ENCODE peak calls at places on chromosome 5, in eight cellular contexts. One of them, this sample, is unnamed.

GRCh38 chr5:94467560-94468504 is 150.6 kb downstream of the KIAA0825 start:
- DNase-seq in spleen: no peak
- DNase-seq in Panc1: no peak
- DNase-seq in upper lobe of left lung: no peak
- DNase-seq in suprapubic skin: no peak
- DNase-seq in GM23338: no peak
- DNase-seq in HCT116: no peak
- DNase-seq in sigmoid colon: no peak
- DNase-seq in this sample: no peak

GRCh38 chr5:139877129-139877597 is 81.6 kb downstream of the PSD2 start:
- DNase-seq in HCT116: peak
- DNase-seq in Panc1: no peak
- DNase-seq in sigmoid colon: no peak
- DNase-seq in suprapubic skin: no peak
- DNase-seq in upper lobe of left lung: no peak
- DNase-seq in spleen: no peak
- DNase-seq in GM23338: peak
- DNase-seq in this sample: no peak

GRCh38 chr5:127307868-127308267 is 17.3 kb downstream of the MEGF10 start:
- DNase-seq in sigmoid colon: no peak
- DNase-seq in HCT116: no peak
- DNase-seq in Panc1: no peak
- DNase-seq in upper lobe of left lung: no peak
- DNase-seq in spleen: no peak
- DNase-seq in suprapubic skin: no peak
- DNase-seq in GM23338: peak
- DNase-seq in this sample: no peak

GRCh38 chr5:72252008-72252407 is 68.0 kb downstream of the MRPS27 start:
- DNase-seq in sigmoid colon: no peak
- DNase-seq in Panc1: no peak
- DNase-seq in suprapubic skin: no peak
- DNase-seq in spleen: no peak
- DNase-seq in upper lobe of left lung: no peak
- DNase-seq in HCT116: no peak
- DNase-seq in GM23338: no peak
- DNase-seq in this sample: no peak

GRCh38 chr5:79612667-79613190 is 488 bp downstream of the TENT2 start:
- DNase-seq in spleen: no peak
- DNase-seq in upper lobe of left lung: peak
- DNase-seq in GM23338: peak
- DNase-seq in suprapubic skin: no peak
- DNase-seq in Panc1: no peak
- DNase-seq in sigmoid colon: no peak
- DNase-seq in HCT116: no peak
- DNase-seq in this sample: peak

GRCh38 chr5:68137451-68138190 is 77.9 kb upstream of the PIK3R1 start:
- DNase-seq in sigmoid colon: no peak
- DNase-seq in suprapubic skin: no peak
- DNase-seq in GM23338: no peak
- DNase-seq in upper lobe of left lung: no peak
- DNase-seq in HCT116: no peak
- DNase-seq in Panc1: no peak
- DNase-seq in spleen: no peak
- DNase-seq in this sample: no peak

GRCh38 chr5:157564149-157564711 is 11.3 kb downstream of the ADAM19 start:
- DNase-seq in spleen: no peak
- DNase-seq in Panc1: no peak
- DNase-seq in upper lobe of left lung: no peak
- DNase-seq in sigmoid colon: no peak
- DNase-seq in GM23338: no peak
- DNase-seq in suprapubic skin: no peak
- DNase-seq in HCT116: no peak
- DNase-seq in this sample: no peak

GRCh38 chr5:88691945-88692868 is 190.8 kb downstream of the MEF2C start:
- DNase-seq in GM23338: no peak
- DNase-seq in upper lobe of left lung: peak
- DNase-seq in suprapubic skin: no peak
- DNase-seq in sigmoid colon: no peak
- DNase-seq in Panc1: no peak
- DNase-seq in spleen: peak
- DNase-seq in HCT116: no peak
- DNase-seq in this sample: no peak

GRCh38 chr5:38905516-38905915 is 59.7 kb downstream of the OSMR start:
- DNase-seq in upper lobe of left lung: no peak
- DNase-seq in sigmoid colon: no peak
- DNase-seq in suprapubic skin: no peak
- DNase-seq in GM23338: no peak
- DNase-seq in spleen: no peak
- DNase-seq in HCT116: no peak
- DNase-seq in Panc1: no peak
- DNase-seq in this sample: no peak

GRCh38 chr5:177535125-177535524 is 18.4 kb upstream of the DDX41 start:
- DNase-seq in upper lobe of left lung: no peak
- DNase-seq in sigmoid colon: peak
- DNase-seq in HCT116: no peak
- DNase-seq in Panc1: no peak
- DNase-seq in suprapubic skin: no peak
- DNase-seq in GM23338: no peak
- DNase-seq in spleen: peak
- DNase-seq in this sample: no peak

GRCh38 chr5:81949479-81949878 is 22.3 kb upstream of the ATG10 start:
- DNase-seq in suprapubic skin: no peak
- DNase-seq in sigmoid colon: no peak
- DNase-seq in GM23338: no peak
- DNase-seq in upper lobe of left lung: no peak
- DNase-seq in HCT116: no peak
- DNase-seq in Panc1: peak
- DNase-seq in spleen: no peak
- DNase-seq in this sample: no peak

GRCh38 chr5:174667526-174667925 is 56.9 kb upstream of the MSX2 start:
- DNase-seq in GM23338: no peak
- DNase-seq in Panc1: no peak
- DNase-seq in suprapubic skin: no peak
- DNase-seq in spleen: no peak
- DNase-seq in upper lobe of left lung: no peak
- DNase-seq in sigmoid colon: no peak
- DNase-seq in HCT116: no peak
- DNase-seq in this sample: no peak

GRCh38 chr5:31172881-31173280 is 20.6 kb upstream of the CDH6 start:
- DNase-seq in Panc1: no peak
- DNase-seq in spleen: no peak
- DNase-seq in HCT116: no peak
- DNase-seq in sigmoid colon: no peak
- DNase-seq in upper lobe of left lung: no peak
- DNase-seq in suprapubic skin: no peak
- DNase-seq in GM23338: no peak
- DNase-seq in this sample: no peak

GRCh38 chr5:80569086-80569960 is 757 bp downstream of the ANKRD34B start:
- DNase-seq in suprapubic skin: no peak
- DNase-seq in spleen: peak
- DNase-seq in sigmoid colon: no peak
- DNase-seq in upper lobe of left lung: peak
- DNase-seq in HCT116: no peak
- DNase-seq in Panc1: no peak
- DNase-seq in GM23338: peak
- DNase-seq in this sample: no peak

GRCh38 chr5:157271740-157272271 is 5.9 kb downstream of the CYFIP2 start:
- DNase-seq in sigmoid colon: no peak
- DNase-seq in GM23338: no peak
- DNase-seq in HCT116: no peak
- DNase-seq in spleen: peak
- DNase-seq in Panc1: no peak
- DNase-seq in suprapubic skin: no peak
- DNase-seq in upper lobe of left lung: no peak
- DNase-seq in this sample: no peak

GRCh38 chr5:76134646-76135045 is 51.5 kb downstream of the SV2C start:
- DNase-seq in spleen: no peak
- DNase-seq in Panc1: no peak
- DNase-seq in upper lobe of left lung: no peak
- DNase-seq in suprapubic skin: no peak
- DNase-seq in HCT116: no peak
- DNase-seq in sigmoid colon: no peak
- DNase-seq in GM23338: no peak
- DNase-seq in this sample: no peak

GRCh38 chr5:55993013-55993412 is 1.8 kb downstream of the IL6ST start:
- DNase-seq in HCT116: no peak
- DNase-seq in Panc1: no peak
- DNase-seq in sigmoid colon: no peak
- DNase-seq in suprapubic skin: no peak
- DNase-seq in spleen: no peak
- DNase-seq in GM23338: peak
- DNase-seq in upper lobe of left lung: no peak
- DNase-seq in this sample: no peak

DNA sequence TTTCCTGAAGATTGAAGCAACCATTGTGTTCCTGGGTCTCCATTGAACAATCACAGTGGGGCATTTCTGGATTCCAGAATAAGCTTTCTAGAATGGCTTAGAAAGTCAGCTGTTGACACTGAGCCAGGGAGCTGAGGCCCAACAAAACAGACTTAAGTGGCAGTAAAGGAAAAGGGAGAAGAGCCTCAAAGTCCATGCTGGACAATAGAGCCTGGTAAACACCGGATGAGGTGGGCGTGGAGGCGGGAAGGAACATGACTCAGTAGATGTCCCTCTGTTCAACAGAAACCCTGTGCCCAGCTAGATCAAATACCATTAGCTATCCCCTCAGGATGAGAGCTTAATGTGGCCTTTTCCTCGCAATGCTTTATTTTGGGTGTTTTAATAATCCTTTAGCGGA is 14.7 kb downstream of the SPARC start:
- DNase-seq in upper lobe of left lung: no peak
- DNase-seq in Panc1: no peak
- DNase-seq in spleen: no peak
- DNase-seq in sigmoid colon: no peak
- DNase-seq in GM23338: no peak
- DNase-seq in HCT116: no peak
- DNase-seq in suprapubic skin: no peak
- DNase-seq in this sample: no peak
- TF ChIP-seq POLR2AphosphoS5 in upper lobe of left lung: peak
- TF ChIP-seq POLR2AphosphoS5 in Panc1: no peak
- TF ChIP-seq POLR2AphosphoS5 in spleen: no peak
- TF ChIP-seq POLR2AphosphoS5 in sigmoid colon: peak
- TF ChIP-seq POLR2AphosphoS5 in GM23338: no peak
- TF ChIP-seq POLR2AphosphoS5 in HCT116: no peak
- TF ChIP-seq POLR2AphosphoS5 in suprapubic skin: no peak
- TF ChIP-seq POLR2AphosphoS5 in this sample: no peak

GRCh38 chr5:115179959-115180709 is 10.4 kb upstream of the TRIM36 start:
- DNase-seq in spleen: peak
- DNase-seq in Panc1: no peak
- DNase-seq in HCT116: no peak
- DNase-seq in upper lobe of left lung: peak
- DNase-seq in sigmoid colon: no peak
- DNase-seq in suprapubic skin: no peak
- DNase-seq in GM23338: peak
- DNase-seq in this sample: no peak
- TF ChIP-seq POLR2AphosphoS5 in spleen: peak
- TF ChIP-seq POLR2AphosphoS5 in Panc1: no peak
- TF ChIP-seq POLR2AphosphoS5 in HCT116: no peak
- TF ChIP-seq POLR2AphosphoS5 in upper lobe of left lung: no peak
- TF ChIP-seq POLR2AphosphoS5 in sigmoid colon: peak
- TF ChIP-seq POLR2AphosphoS5 in suprapubic skin: no peak
- TF ChIP-seq POLR2AphosphoS5 in GM23338: no peak
- TF ChIP-seq POLR2AphosphoS5 in this sample: no peak

GRCh38 chr5:108531367-108532211 is 149.7 kb upstream of the FBXL17 start:
- DNase-seq in HCT116: no peak
- DNase-seq in spleen: no peak
- DNase-seq in GM23338: no peak
- DNase-seq in upper lobe of left lung: no peak
- DNase-seq in sigmoid colon: no peak
- DNase-seq in suprapubic skin: no peak
- DNase-seq in Panc1: no peak
- DNase-seq in this sample: peak
- TF ChIP-seq POLR2AphosphoS5 in HCT116: no peak
- TF ChIP-seq POLR2AphosphoS5 in spleen: no peak
- TF ChIP-seq POLR2AphosphoS5 in GM23338: no peak
- TF ChIP-seq POLR2AphosphoS5 in upper lobe of left lung: no peak
- TF ChIP-seq POLR2AphosphoS5 in sigmoid colon: no peak
- TF ChIP-seq POLR2AphosphoS5 in suprapubic skin: no peak
- TF ChIP-seq POLR2AphosphoS5 in Panc1: no peak
- TF ChIP-seq POLR2AphosphoS5 in this sample: no peak

GRCh38 chr5:149271717-149272558 is at the start of gene AFAP1L1:
- DNase-seq in sigmoid colon: peak
- DNase-seq in suprapubic skin: peak
- DNase-seq in GM23338: peak
- DNase-seq in spleen: peak
- DNase-seq in Panc1: no peak
- DNase-seq in HCT116: peak
- DNase-seq in upper lobe of left lung: peak
- DNase-seq in this sample: peak
- TF ChIP-seq POLR2AphosphoS5 in sigmoid colon: peak
- TF ChIP-seq POLR2AphosphoS5 in suprapubic skin: no peak
- TF ChIP-seq POLR2AphosphoS5 in GM23338: no peak
- TF ChIP-seq POLR2AphosphoS5 in spleen: peak
- TF ChIP-seq POLR2AphosphoS5 in Panc1: peak
- TF ChIP-seq POLR2AphosphoS5 in HCT116: peak
- TF ChIP-seq POLR2AphosphoS5 in upper lobe of left lung: no peak
- TF ChIP-seq POLR2AphosphoS5 in this sample: no peak

GRCh38 chr5:14664270-14665109 is at the start of gene OTULIN:
- DNase-seq in HCT116: peak
- DNase-seq in GM23338: peak
- DNase-seq in spleen: peak
- DNase-seq in Panc1: peak
- DNase-seq in sigmoid colon: peak
- DNase-seq in suprapubic skin: peak
- DNase-seq in upper lobe of left lung: peak
- DNase-seq in this sample: peak
- TF ChIP-seq POLR2AphosphoS5 in HCT116: peak
- TF ChIP-seq POLR2AphosphoS5 in GM23338: peak
- TF ChIP-seq POLR2AphosphoS5 in spleen: peak
- TF ChIP-seq POLR2AphosphoS5 in Panc1: peak
- TF ChIP-seq POLR2AphosphoS5 in sigmoid colon: peak
- TF ChIP-seq POLR2AphosphoS5 in suprapubic skin: no peak
- TF ChIP-seq POLR2AphosphoS5 in upper lobe of left lung: peak
- TF ChIP-seq POLR2AphosphoS5 in this sample: peak

GRCh38 chr5:32500206-32500605 is 55.7 kb upstream of the ZFR start:
- DNase-seq in suprapubic skin: no peak
- DNase-seq in HCT116: no peak
- DNase-seq in Panc1: no peak
- DNase-seq in GM23338: peak
- DNase-seq in spleen: no peak
- DNase-seq in sigmoid colon: no peak
- DNase-seq in upper lobe of left lung: no peak
- DNase-seq in this sample: no peak
- TF ChIP-seq POLR2AphosphoS5 in suprapubic skin: no peak
- TF ChIP-seq POLR2AphosphoS5 in HCT116: no peak
- TF ChIP-seq POLR2AphosphoS5 in Panc1: no peak
- TF ChIP-seq POLR2AphosphoS5 in GM23338: no peak
- TF ChIP-seq POLR2AphosphoS5 in spleen: no peak
- TF ChIP-seq POLR2AphosphoS5 in sigmoid colon: no peak
- TF ChIP-seq POLR2AphosphoS5 in upper lobe of left lung: no peak
- TF ChIP-seq POLR2AphosphoS5 in this sample: no peak

GRCh38 chr5:109409844-109410388 is at the start of gene PJA2:
- DNase-seq in spleen: peak
- DNase-seq in Panc1: peak
- DNase-seq in sigmoid colon: peak
- DNase-seq in upper lobe of left lung: peak
- DNase-seq in HCT116: peak
- DNase-seq in suprapubic skin: peak
- DNase-seq in GM23338: peak
- DNase-seq in this sample: peak
- TF ChIP-seq POLR2AphosphoS5 in spleen: peak
- TF ChIP-seq POLR2AphosphoS5 in Panc1: no peak
- TF ChIP-seq POLR2AphosphoS5 in sigmoid colon: peak
- TF ChIP-seq POLR2AphosphoS5 in upper lobe of left lung: peak
- TF ChIP-seq POLR2AphosphoS5 in HCT116: peak
- TF ChIP-seq POLR2AphosphoS5 in suprapubic skin: no peak
- TF ChIP-seq POLR2AphosphoS5 in GM23338: peak
- TF ChIP-seq POLR2AphosphoS5 in this sample: no peak